ENCODE peak calls at places on chromosomes 13 and 19, in seven cellular contexts. J is NCI-H748 treated with DMSO at 0.1 percent for 48 hours, V is NCI-H2081, H is Daoy, I is thyroid gland, A is left cardiac atrium, T is fibroblast of pulmonary artery. U is an unnamed sample.

GRCh38 chr13:103229674-103230073 is 163.5 kb upstream of the SLC10A2 start:
- DNase-seq in J (no peak), V (no peak), H (no peak), I (no peak), A (no peak), T (no peak), U (no peak)

GRCh38 chr19:45117666-45118065 is 24.7 kb downstream of the PPP1R37 start:
- DNase-seq in J (no peak), V (peak), H (no peak), I (no peak), A (no peak), T (no peak), U (no peak)

GRCh38 chr19:48689438-48689837 is 6.3 kb upstream of the FUT2 start:
- DNase-seq in J (no peak), V (no peak), H (no peak), I (no peak), A (no peak), T (no peak), U (peak)

GRCh38 chr19:42021185-42021584 is 27.2 kb upstream of the ATP1A3 start:
- DNase-seq in J (no peak), V (no peak), H (no peak), I (no peak), A (no peak), T (no peak), U (no peak)

GRCh38 chr19:31674503-31675186 is 325.4 kb upstream of the TSHZ3 start:
- DNase-seq in J (no peak), V (no peak), H (peak), I (no peak), A (no peak), T (no peak), U (peak)

GRCh38 chr13:50685491-50685890 is 158.0 kb downstream of the DLEU7 start:
- DNase-seq in J (peak), V (peak), H (peak), I (peak), A (peak), T (peak), U (peak)

GRCh38 chr13:24659239-24659638 is 21.0 kb upstream of the ATP12A start:
- DNase-seq in J (no peak), V (no peak), H (no peak), I (no peak), A (no peak), T (no peak), U (no peak)

GRCh38 chr19:38993271-38993670 is 17.7 kb upstream of the FBXO17 start:
- DNase-seq in J (no peak), V (no peak), H (peak), I (no peak), A (no peak), T (peak), U (no peak)

GRCh38 chr19:16688084-16688483 is 27.1 kb downstream of the TMEM38A start:
- DNase-seq in J (no peak), V (no peak), H (no peak), I (no peak), A (no peak), T (no peak), U (no peak)

GRCh38 chr19:10478903-10479384 is 24.2 kb downstream of the KEAP1 start:
- DNase-seq in J (peak), V (peak), H (peak), I (peak), A (peak), T (peak), U (peak)

GRCh38 chr13:111494641-111495040 is 174.2 kb downstream of the TEX29 start:
- DNase-seq in J (no peak), V (no peak), H (no peak), I (no peak), A (no peak), T (no peak), U (no peak)

GRCh38 chr19:55340144-55340783 is 588 bp downstream of the KMT5C start:
- DNase-seq in J (no peak), V (no peak), H (no peak), I (no peak), A (no peak), T (no peak), U (no peak)

GRCh38 chr19:48351341-48351752 is 12.4 kb downstream of the TMEM143 start:
- DNase-seq in J (peak), V (peak), H (peak), I (peak), A (peak), T (peak), U (peak)

GRCh38 chr13:111361046-111361872 is 40.8 kb downstream of the TEX29 start:
- DNase-seq in J (no peak), V (no peak), H (no peak), I (no peak), A (no peak), T (no peak), U (no peak)

GRCh38 chr13:60329221-60329983 is 67.6 kb upstream of the TDRD3 start:
- DNase-seq in J (peak), V (peak), H (peak), I (no peak), A (no peak), T (peak), U (no peak)

GRCh38 chr13:22235285-22235949 is 564.5 kb downstream of the FGF9 start:
- DNase-seq in J (peak), V (peak), H (peak), I (no peak), A (no peak), T (no peak), U (no peak)

GRCh38 chr13:113048766-113049165 is 56.8 kb upstream of the F7 start:
- DNase-seq in J (no peak), V (no peak), H (no peak), I (no peak), A (peak), T (no peak), U (no peak)

GRCh38 chr19:2782357-2782935 is 627 bp downstream of the SGTA start:
- DNase-seq in J (no peak), V (peak), H (no peak), I (no peak), A (no peak), T (no peak), U (no peak)

GRCh38 chr13:107625648-107626047 is 589.7 kb downstream of the LIG4 start:
- DNase-seq in J (no peak), V (no peak), H (no peak), I (no peak), A (no peak), T (no peak), U (no peak)

GRCh38 chr13:24323036-24323738 is 13.8 kb downstream of the C1QTNF9 start:
- DNase-seq in J (no peak), V (no peak), H (no peak), I (no peak), A (no peak), T (no peak), U (no peak)

GRCh38 chr13:62924395-62924794 is 1508.7 kb upstream of the PCDH20 start:
- DNase-seq in J (no peak), V (no peak), H (no peak), I (no peak), A (no peak), T (no peak), U (no peak)

GRCh38 chr13:58059624-58060023 is 428.1 kb downstream of the PCDH17 start:
- DNase-seq in J (no peak), V (no peak), H (no peak), I (no peak), A (no peak), T (no peak), U (no peak)

GRCh38 chr19:47315125-47315821 is 5.6 kb downstream of the C5AR1 start:
- DNase-seq in J (no peak), V (no peak), H (peak), I (no peak), A (peak), T (peak), U (no peak)

GRCh38 chr19:52689804-52690394 is 44.9 kb downstream of the ZNF611 start:
- DNase-seq in J (no peak), V (no peak), H (peak), I (peak), A (peak), T (no peak), U (peak)

GRCh38 chr13:59780058-59780457 is 383.7 kb downstream of the DIAPH3 start:
- DNase-seq in J (no peak), V (no peak), H (no peak), I (no peak), A (no peak), T (no peak), U (no peak)

GRCh38 chr13:112165712-112166111 is 98.8 kb downstream of the SOX1 start:
- DNase-seq in J (no peak), V (no peak), H (no peak), I (no peak), A (no peak), T (no peak), U (no peak)

GRCh38 chr19:44845286-44845611 is 848 bp upstream of the NECTIN2 start:
- DNase-seq in J (peak), V (no peak), H (no peak), I (no peak), A (peak), T (no peak), U (peak)

GRCh38 chr13:44874886-44875630 is 114.2 kb downstream of the NUFIP1 start:
- DNase-seq in J (no peak), V (no peak), H (peak), I (no peak), A (no peak), T (no peak), U (no peak)

GRCh38 chr19:56637976-56638555 is 4.9 kb upstream of the SMIM17 start:
- DNase-seq in J (no peak), V (peak), H (peak), I (peak), A (peak), T (peak), U (peak)

GRCh38 chr13:32911506-32911905 is 104.7 kb upstream of the KL start:
- DNase-seq in J (peak), V (peak), H (peak), I (peak), A (no peak), T (peak), U (peak)

GRCh38 chr19:39498262-39499081 is at the start of gene DLL3:
- DNase-seq in J (peak), V (peak), H (peak), I (no peak), A (no peak), T (peak), U (no peak)

GRCh38 chr19:29663861-29664752 is 1.2 kb upstream of the PLEKHF1 start:
- DNase-seq in J (no peak), V (no peak), H (peak), I (no peak), A (no peak), T (no peak), U (peak)

U was measured in prostate gland.